ENCODE peak calls at places on chromosomes 13 and 19, in six cellular contexts. O is transverse colon, Y is PC-3, U is neuronal stem cell, S is endothelial cell of umbilical vein, M is WERI-Rb-1. J is an unnamed sample.

GRCh38 chr13:64347662-64348061 is 2882.5 kb downstream of the PCDH9 start:
- DNase-seq in M (no peak), Y (no peak), S (no peak), O (no peak), U (no peak), J (no peak)

GRCh38 chr13:46983881-46984280 is 87.0 kb upstream of the HTR2A start:
- DNase-seq in S (no peak), U (no peak), Y (peak), O (no peak), M (no peak), J (no peak)

GRCh38 chr13:36819811-36820140 is 754 bp downstream of the RFXAP start:
- DNase-seq in Y (peak), U (peak), O (no peak), S (no peak), M (peak), J (peak)

GRCh38 chr19:49442354-49442753 is 1.0 kb upstream of the SLC17A7 start:
- DNase-seq in M (peak), S (no peak), O (peak), U (no peak), Y (peak), J (no peak)

GRCh38 chr19:13051581-13052165 is 51.0 kb downstream of the LYL1 start:
- DNase-seq in S (peak), O (peak), M (peak), U (peak), Y (peak), J (peak)

GRCh38 chr19:54792814-54793213 is 10.6 kb upstream of the KIR2DL4 start:
- DNase-seq in O (no peak), U (no peak), M (no peak), S (no peak), Y (no peak), J (no peak)

GRCh38 chr13:37011002-37011401 is 10.4 kb downstream of the EXOSC8 start:
- DNase-seq in M (no peak), S (no peak), Y (no peak), U (no peak), O (no peak), J (no peak)

GRCh38 chr19:48394331-48395169 is 1.1 kb downstream of the GRIN2D start:
- DNase-seq in Y (no peak), S (no peak), M (no peak), U (no peak), O (peak), J (no peak)

GRCh38 chr13:77898097-77898496 is 20.5 kb downstream of the EDNRB start:
- DNase-seq in M (no peak), U (no peak), Y (peak), O (no peak), S (peak), J (peak)

GRCh38 chr19:9054768-9055167 is 32.1 kb upstream of the OR1M1 start:
- DNase-seq in U (peak), M (no peak), S (no peak), O (no peak), Y (peak), J (no peak)

GRCh38 chr13:108915095-108915633 is 285.8 kb downstream of the MYO16 start:
- DNase-seq in Y (peak), O (no peak), S (peak), U (no peak), M (no peak), J (peak)

GRCh38 chr19:5434970-5435641 is 20.1 kb upstream of the ZNRF4 start:
- DNase-seq in O (no peak), U (no peak), M (no peak), S (no peak), Y (peak), J (peak)

GRCh38 chr13:102012299-102013293 is 389.3 kb downstream of the FGF14 start:
- DNase-seq in U (no peak), Y (no peak), S (no peak), O (no peak), M (no peak), J (no peak)

GRCh38 chr13:19984430-19985218 is 26.1 kb downstream of the ZMYM2 start:
- DNase-seq in Y (peak), U (peak), S (peak), M (no peak), O (no peak), J (peak)

GRCh38 chr13:30715837-30716236 is 19.5 kb upstream of the ALOX5AP start:
- DNase-seq in U (no peak), S (no peak), M (no peak), O (no peak), Y (no peak), J (no peak)
- H3K4me3 ChIP-seq in U (no peak), S (no peak), M (no peak), O (no peak), Y (no peak), J (no peak)

DNA sequence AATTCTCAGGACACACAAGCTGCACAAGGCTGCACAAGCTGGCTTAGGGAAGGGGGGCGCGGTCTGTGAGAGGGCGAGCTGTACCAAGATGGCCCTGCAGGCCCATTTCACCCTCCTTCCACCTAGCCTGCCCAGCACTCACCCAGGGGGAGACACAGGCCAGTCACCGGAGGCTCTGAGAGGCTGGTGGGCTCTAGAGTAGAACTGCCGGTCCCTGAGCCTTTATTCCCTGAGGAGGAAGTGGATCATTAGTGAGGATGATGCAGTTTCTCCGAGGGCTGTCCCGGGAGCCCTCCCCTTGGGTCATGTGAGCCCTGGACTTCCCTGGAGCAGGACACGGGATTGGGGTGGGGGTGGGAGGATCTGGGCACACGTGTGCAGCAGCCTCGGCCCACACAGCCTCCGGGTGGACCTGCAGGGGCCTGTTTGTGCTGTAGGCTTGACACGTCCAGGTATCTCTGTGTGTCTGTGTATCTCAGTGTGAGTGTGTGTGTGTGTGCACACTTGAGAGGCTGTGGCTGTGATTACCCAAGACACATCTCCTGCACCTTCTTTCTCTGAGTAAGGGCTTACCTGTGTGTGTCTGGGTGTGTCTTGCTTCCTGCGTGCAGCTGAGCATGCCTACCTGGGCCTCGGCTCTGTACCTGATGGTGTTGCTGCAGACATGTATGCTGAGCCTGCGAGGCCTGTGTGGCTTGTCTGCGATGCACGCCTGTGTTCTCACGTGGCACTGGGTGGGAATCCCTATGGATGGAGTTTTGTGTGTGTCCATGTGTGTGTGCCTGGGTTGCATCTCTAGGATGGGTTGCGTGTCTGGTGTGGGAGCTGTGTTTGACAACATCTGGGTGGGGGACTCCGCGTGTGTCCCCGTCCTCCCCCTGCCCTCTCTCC is at the start of gene ACP5:
- DNase-seq in S (no peak), O (no peak), U (no peak), M (peak), Y (no peak), J (no peak)
- H3K4me3 ChIP-seq in S (no peak), O (peak), U (peak), M (peak), Y (no peak), J (no peak)

GRCh38 chr13:112874751-112875300 is 94.2 kb upstream of the MCF2L start:
- DNase-seq in Y (no peak), O (no peak), U (no peak), M (peak), S (no peak), J (no peak)

GRCh38 chr13:112875627-112876026 is 93.4 kb upstream of the MCF2L start:
- DNase-seq in Y (no peak), O (no peak), S (no peak), U (no peak), M (peak), J (no peak)

GRCh38 chr13:112871742-112872141 is 97.3 kb upstream of the MCF2L start:
- DNase-seq in Y (no peak), U (no peak), M (peak), O (no peak), S (no peak), J (no peak)

GRCh38 chr13:112876305-112877000 is 92.6 kb upstream of the MCF2L start:
- DNase-seq in S (no peak), O (no peak), M (no peak), U (no peak), Y (no peak), J (no peak)

GRCh38 chr13:112873851-112874750 is 94.9 kb upstream of the MCF2L start:
- DNase-seq in O (peak), S (peak), M (peak), U (peak), Y (peak), J (peak)
- H3K4me3 ChIP-seq in O (no peak), S (no peak), M (no peak), U (no peak), Y (no peak), J (no peak)

GRCh38 chr13:27869436-27870090 is 50.2 kb upstream of the PDX1 start:
- DNase-seq in U (no peak), O (no peak), S (no peak), Y (no peak), M (no peak), J (no peak)

GRCh38 chr13:27868639-27869435 is 51.0 kb upstream of the PDX1 start:
- DNase-seq in S (peak), U (no peak), Y (peak), M (no peak), O (no peak), J (peak)
- H3K4me3 ChIP-seq in S (no peak), U (no peak), Y (no peak), M (no peak), O (no peak), J (no peak)

DNA sequence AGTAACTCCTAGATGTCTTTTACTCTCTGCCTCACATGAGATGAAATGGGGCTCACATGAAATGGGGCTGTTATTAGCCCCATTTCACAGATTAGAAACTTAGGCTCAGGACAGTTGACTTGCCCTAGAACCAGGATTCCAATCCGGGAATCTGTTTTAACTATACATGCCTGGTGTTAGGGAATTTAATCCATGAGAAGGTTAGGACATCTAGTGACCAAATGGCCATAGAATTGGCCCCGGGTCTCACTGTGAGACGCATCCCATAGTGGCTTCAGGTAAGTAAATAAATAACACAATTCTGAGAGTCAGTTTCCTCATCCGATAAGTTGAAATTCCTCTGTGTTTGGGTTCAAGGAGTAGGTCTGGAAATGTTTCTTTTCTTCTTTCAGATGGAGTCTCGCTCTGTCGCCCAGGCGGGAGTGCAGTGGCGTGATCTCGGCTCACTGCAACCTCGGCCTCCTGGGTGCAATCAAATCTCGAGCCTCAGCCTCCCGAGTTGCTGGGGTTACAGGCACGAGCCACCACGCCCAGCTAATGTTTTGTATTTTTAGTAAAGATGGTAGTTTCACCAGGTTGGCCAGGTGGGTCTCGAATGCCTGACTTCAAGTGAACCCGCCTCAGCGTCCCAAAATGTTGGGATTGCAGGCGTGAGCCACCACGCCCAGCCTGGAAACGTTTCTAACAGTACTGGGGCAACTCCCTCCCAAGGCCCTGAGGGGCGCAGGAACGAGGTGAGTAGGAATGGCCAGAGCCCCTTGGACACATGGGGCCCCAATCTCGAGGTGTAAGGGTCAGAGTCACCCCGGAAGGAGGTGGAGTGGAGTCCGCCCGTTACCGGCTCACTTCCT is 1.2 kb upstream of the ZNF574 start:
- DNase-seq in U (no peak), Y (no peak), M (no peak), O (peak), S (no peak), J (no peak)
- H3K4me3 ChIP-seq in U (peak), Y (peak), M (peak), O (peak), S (peak), J (peak)

GRCh38 chr19:45645631-45646344 is 6.6 kb upstream of the EML2 start:
- DNase-seq in S (peak), O (peak), M (peak), U (no peak), Y (peak), J (peak)
- H3K4me3 ChIP-seq in S (peak), O (peak), M (peak), U (peak), Y (peak), J (peak)

GRCh38 chr13:25847145-25847544 is 204.7 kb downstream of the SHISA2 start:
- DNase-seq in M (no peak), O (no peak), U (no peak), Y (no peak), S (no peak), J (no peak)
- H3K4me3 ChIP-seq in M (no peak), O (no peak), U (no peak), Y (no peak), S (no peak), J (no peak)

DNA sequence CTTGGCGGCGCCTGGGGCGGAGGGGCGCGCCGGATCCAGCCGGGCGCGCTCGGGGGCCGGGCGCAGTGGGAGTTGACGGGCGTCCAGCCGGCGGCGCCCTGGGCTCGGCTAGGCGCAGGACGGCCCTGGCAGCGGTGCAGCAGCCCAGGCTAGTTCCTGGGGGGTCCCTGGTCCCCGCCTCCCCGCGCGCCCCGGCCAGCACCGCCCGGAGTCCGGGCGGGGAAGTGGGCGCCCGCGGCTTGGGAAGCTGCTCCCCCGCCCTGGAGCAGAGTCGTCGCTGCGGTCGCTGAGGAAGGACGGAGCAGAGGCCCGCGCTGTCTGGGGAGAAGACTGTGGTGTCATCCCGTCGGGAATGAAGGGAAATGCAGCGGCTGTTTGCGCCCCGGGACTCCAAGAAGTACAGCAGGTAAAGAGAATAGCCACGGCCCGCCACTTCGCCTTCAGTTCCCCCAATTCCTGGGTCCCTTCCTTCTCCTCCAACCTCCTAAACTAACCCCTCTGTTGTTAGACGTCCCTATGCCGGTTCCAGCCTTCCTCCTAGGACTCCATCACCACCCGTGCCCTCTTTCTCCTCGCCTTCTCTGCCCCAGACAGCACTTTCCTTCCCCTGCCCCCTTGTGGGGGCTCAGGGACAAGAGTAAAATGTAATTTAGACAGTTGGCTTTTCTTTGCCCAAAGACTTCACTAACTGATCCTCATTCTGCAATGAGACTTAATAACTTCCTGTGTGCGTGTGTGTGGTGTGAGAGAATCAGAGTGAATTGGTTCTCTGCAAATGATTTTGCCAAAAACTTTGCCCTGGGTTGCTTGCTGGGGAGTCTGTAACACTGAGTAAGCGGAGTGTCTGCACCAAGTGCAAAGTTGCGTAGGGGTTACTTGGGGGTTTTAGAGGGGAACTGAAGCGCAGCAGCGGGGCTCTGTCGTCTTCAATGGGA is 20.3 kb upstream of the SGCG start:
- DNase-seq in Y (peak), S (no peak), U (peak), O (no peak), M (no peak), J (peak)
- H3K4me3 ChIP-seq in Y (no peak), S (no peak), U (peak), O (peak), M (no peak), J (peak)

DNA sequence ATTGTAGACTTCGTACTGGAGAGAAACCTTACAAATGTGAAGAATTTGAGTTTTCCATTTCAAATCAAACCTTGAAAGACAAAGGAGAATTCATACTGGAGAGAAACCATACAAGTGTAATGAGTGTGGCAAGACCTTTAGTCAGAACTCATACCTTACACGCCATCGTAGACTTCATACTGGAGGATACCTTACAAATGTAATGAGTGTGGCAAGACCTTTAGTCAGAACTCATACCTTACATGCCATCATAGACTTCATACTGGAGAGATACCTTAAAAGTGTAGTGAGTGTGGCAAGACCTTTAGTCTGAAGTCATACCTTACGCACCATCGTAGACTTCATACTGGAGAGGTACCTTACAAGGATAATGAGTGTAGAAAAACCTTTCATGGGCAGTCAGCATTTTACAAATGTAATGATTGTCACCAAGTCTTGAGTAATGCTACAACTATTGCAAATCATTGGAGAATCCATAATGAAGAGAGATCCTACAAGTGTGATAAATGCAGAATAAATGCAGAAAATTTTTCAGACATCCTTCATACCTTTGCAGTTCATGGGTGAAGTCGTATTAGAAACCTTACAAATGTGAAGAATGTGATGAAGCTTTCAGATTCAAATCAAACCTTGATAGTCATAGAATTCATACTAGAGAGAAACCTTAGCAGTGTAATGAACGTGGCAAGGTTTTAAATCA is 14.7 kb downstream of the ZNF765 start:
- DNase-seq in M (no peak), Y (no peak), S (no peak), O (no peak), U (no peak), J (no peak)
- H3K4me3 ChIP-seq in M (no peak), Y (no peak), S (no peak), O (no peak), U (no peak), J (no peak)

DNA sequence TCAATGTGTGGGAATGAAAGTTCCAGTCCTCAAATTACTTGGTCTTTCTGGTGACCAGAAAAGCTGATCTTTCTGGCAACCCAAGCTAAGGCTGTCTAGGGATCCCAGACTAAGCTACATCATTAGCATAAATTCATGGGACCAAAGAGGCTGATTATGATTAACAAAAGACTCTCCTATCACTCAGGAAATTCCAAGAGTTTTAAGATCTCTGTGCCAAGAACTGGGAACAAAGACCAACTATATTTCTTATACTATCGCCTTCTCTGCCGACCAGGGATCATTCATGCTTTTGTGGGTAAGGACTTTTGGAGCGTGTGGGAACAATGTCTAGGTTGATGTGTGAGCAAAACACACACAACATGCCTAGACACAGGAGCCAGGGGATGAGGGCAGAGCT is 31.5 kb upstream of the ZNF507 start:
- DNase-seq in U (no peak), S (no peak), M (no peak), O (no peak), Y (no peak), J (peak)
- H3K4me3 ChIP-seq in U (no peak), S (no peak), M (no peak), O (no peak), Y (no peak), J (no peak)